ENCODE peak calls at places on chromosome 2, in six cellular contexts. Y is CD4-positive, alpha-beta T cell; F is neural progenitor cell; V is CD4-positive, alpha-beta memory T cell; J is lower lobe of right lung; X is IMR-90. O is an unnamed sample.

GRCh38 chr2:5877360-5877759 is 185.2 kb downstream of the SOX11 start:
- DNase-seq in J (no peak), F (no peak), X (peak), V (no peak), Y (no peak), O (no peak)

GRCh38 chr2:190864375-190864774 is 16.2 kb upstream of the GLS start:
- DNase-seq in V (no peak), F (no peak), J (no peak), Y (no peak), X (peak), O (no peak)

GRCh38 chr2:96527052-96527964 is 9.2 kb upstream of the ARID5A start:
- DNase-seq in J (no peak), F (peak), X (peak), V (peak), Y (no peak), O (peak)

GRCh38 chr2:144402282-144402681 is 117.6 kb downstream of the ZEB2 start:
- DNase-seq in X (peak), Y (no peak), F (no peak), J (peak), V (no peak), O (no peak)

GRCh38 chr2:18440141-18440605 is 120.3 kb downstream of the RDH14 start:
- DNase-seq in X (peak), F (no peak), V (no peak), J (no peak), Y (no peak), O (peak)

GRCh38 chr2:150472122-150472899 is 15.2 kb downstream of the RND3 start:
- DNase-seq in Y (no peak), V (no peak), J (peak), F (no peak), X (peak), O (peak)

GRCh38 chr2:215653344-215654015 is 217.6 kb upstream of the FN1 start:
- DNase-seq in F (no peak), J (no peak), X (peak), V (no peak), Y (no peak), O (no peak)

GRCh38 chr2:85032621-85033020 is 61.7 kb downstream of the KCMF1 start:
- DNase-seq in X (peak), V (no peak), Y (no peak), F (no peak), J (no peak), O (no peak)

GRCh38 chr2:121831841-121832240 is 76.4 kb downstream of the TSN start:
- DNase-seq in X (no peak), F (no peak), Y (no peak), J (no peak), V (no peak), O (no peak)

GRCh38 chr2:135124924-135125886 is 73.1 kb downstream of the RAB3GAP1 start:
- DNase-seq in J (no peak), Y (no peak), F (no peak), X (peak), V (no peak), O (no peak)

GRCh38 chr2:62202019-62202722 is 6.3 kb downstream of the B3GNT2 start:
- DNase-seq in F (no peak), V (no peak), Y (no peak), X (no peak), J (no peak), O (no peak)

GRCh38 chr2:118176601-118177000 is 88.3 kb downstream of the INSIG2 start:
- DNase-seq in X (no peak), F (no peak), J (no peak), V (no peak), Y (no peak), O (no peak)

GRCh38 chr2:134359367-134360081 is 105.7 kb downstream of the MGAT5 start:
- DNase-seq in Y (no peak), X (peak), F (no peak), V (no peak), J (peak), O (no peak)

GRCh38 chr2:86476918-86477317 is 35.7 kb downstream of the KDM3A start:
- DNase-seq in V (no peak), Y (no peak), F (no peak), X (no peak), J (no peak), O (no peak)

GRCh38 chr2:224922142-224922727 is 120.0 kb downstream of the DOCK10 start:
- DNase-seq in F (no peak), Y (no peak), J (no peak), X (peak), V (no peak), O (no peak)

GRCh38 chr2:229996320-229996719 is 72.4 kb downstream of the SLC16A14 start:
- DNase-seq in J (no peak), Y (no peak), F (no peak), V (no peak), X (no peak), O (no peak)

GRCh38 chr2:233173115-233173514 is 78.4 kb upstream of the ATG16L1 start:
- DNase-seq in X (no peak), Y (no peak), J (no peak), F (no peak), V (no peak), O (no peak)

GRCh38 chr2:213316001-213316735 is 31.9 kb downstream of the SPAG16 start:
- DNase-seq in Y (no peak), F (no peak), J (no peak), V (no peak), X (peak), O (no peak)

GRCh38 chr2:233092446-233093438 is 32.6 kb downstream of the INPP5D start:
- DNase-seq in X (no peak), V (no peak), Y (no peak), F (no peak), J (no peak), O (no peak)

GRCh38 chr2:232331071-232331470 is 47.5 kb upstream of the ALPP start:
- DNase-seq in V (no peak), F (no peak), X (no peak), J (peak), Y (no peak), O (peak)

GRCh38 chr2:235300368-235301201 is 193.3 kb upstream of the AGAP1 start:
- DNase-seq in J (peak), Y (no peak), F (no peak), X (peak), V (no peak), O (no peak)

GRCh38 chr2:196944570-196944969 is 18.1 kb upstream of the PGAP1 start:
- DNase-seq in F (peak), V (no peak), X (no peak), J (no peak), Y (no peak), O (no peak)

GRCh38 chr2:38115216-38116012 is 39.5 kb upstream of the CYP1B1 start:
- DNase-seq in J (peak), X (peak), V (peak), F (peak), Y (peak), O (peak)

DNA sequence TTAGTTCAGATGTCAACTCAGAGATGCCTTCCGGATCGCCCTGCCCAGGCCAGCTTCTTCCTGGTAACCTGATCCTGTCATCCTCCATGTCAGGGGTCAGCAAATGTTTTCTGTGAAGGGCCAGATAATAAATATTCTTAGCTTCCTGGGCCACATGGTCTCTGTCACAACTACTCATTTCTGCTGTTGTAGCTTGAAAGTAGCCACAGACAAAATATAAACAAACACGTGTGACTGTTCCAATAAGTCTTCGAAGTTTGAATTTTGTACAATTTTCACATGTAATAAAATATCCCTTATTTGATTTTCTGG is 35.8 kb downstream of the ANXA4 start:
- DNase-seq in X (no peak), Y (no peak), J (no peak), F (no peak), V (no peak), O (no peak)
- H3K27ac ChIP-seq in X (no peak), Y (no peak), J (no peak), F (no peak), V (no peak), O (no peak)

GRCh38 chr2:42979870-42980763 is 187.7 kb upstream of the HAAO start:
- DNase-seq in X (no peak), Y (no peak), J (no peak), F (no peak), V (no peak), O (no peak)

GRCh38 chr2:42978887-42979415 is 186.6 kb upstream of the HAAO start:
- DNase-seq in X (no peak), F (no peak), Y (no peak), V (no peak), J (no peak), O (peak)

GRCh38 chr2:42979416-42979869 is 187.1 kb upstream of the HAAO start:
- DNase-seq in X (no peak), F (no peak), Y (no peak), V (no peak), J (no peak), O (no peak)

GRCh38 chr2:42978175-42978886 is 185.9 kb upstream of the HAAO start:
- DNase-seq in Y (no peak), F (no peak), V (no peak), X (no peak), J (no peak), O (peak)

GRCh38 chr2:42980764-42981416 is 188.5 kb upstream of the HAAO start:
- DNase-seq in V (no peak), F (no peak), X (no peak), J (no peak), Y (no peak), O (no peak)
- H3K27ac ChIP-seq in V (no peak), F (no peak), X (no peak), J (no peak), Y (no peak), O (no peak)

DNA sequence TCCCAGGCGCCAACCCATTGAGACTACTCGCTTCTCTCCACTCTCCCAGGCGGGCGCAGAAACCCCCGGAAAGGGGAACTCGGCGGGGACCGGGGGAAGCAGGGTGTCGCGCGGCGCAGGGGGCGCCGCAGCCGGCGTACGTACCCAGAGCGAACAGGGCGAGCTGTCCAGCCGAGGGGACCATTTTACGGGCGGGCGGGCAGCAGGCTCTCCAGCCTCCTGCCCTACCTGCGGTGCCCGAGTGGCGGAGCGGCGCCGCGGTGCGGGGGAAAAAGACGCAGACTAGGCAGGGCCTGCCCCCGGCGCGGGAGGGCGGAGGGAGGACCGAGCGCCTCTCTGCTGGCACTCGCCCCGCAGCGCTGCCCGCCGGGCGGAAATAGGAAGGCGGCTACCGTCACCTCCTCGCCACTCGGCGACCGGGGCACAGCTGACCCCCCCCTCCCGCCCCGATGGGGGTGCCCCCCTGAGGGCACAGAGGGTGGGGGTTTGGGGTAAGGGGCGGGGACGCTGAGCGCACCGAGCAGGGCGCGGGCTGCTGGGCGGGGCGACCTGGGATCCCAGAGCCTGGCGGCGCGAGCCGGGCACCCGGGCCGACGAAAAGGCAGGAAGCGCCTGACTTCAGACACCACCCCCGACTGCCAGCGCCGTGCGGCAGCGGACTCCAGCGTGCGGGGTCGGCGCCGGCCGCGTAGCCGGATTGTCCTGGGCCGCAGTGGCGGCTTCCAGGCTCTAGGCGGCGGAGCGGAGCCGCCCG is at the start of gene TGFA:
- DNase-seq in V (peak), J (peak), F (peak), X (no peak), Y (peak), O (peak)
- H3K27ac ChIP-seq in V (peak), J (peak), F (no peak), X (no peak), Y (no peak), O (no peak)

GRCh38 chr2:20562540-20563225 is 88.2 kb downstream of the HS1BP3 start:
- DNase-seq in V (no peak), Y (no peak), X (no peak), F (peak), J (no peak), O (no peak)

GRCh38 chr2:20563251-20563650 is 87.6 kb downstream of the HS1BP3 start:
- DNase-seq in F (no peak), X (no peak), J (no peak), V (no peak), Y (no peak), O (peak)

GRCh38 chr2:20560011-20560410 is 90.9 kb downstream of the HS1BP3 start:
- DNase-seq in J (no peak), V (no peak), Y (no peak), X (no peak), F (no peak), O (no peak)

GRCh38 chr2:20560891-20561702 is 89.8 kb downstream of the HS1BP3 start:
- DNase-seq in V (no peak), Y (no peak), F (no peak), J (no peak), X (no peak), O (no peak)

DNA sequence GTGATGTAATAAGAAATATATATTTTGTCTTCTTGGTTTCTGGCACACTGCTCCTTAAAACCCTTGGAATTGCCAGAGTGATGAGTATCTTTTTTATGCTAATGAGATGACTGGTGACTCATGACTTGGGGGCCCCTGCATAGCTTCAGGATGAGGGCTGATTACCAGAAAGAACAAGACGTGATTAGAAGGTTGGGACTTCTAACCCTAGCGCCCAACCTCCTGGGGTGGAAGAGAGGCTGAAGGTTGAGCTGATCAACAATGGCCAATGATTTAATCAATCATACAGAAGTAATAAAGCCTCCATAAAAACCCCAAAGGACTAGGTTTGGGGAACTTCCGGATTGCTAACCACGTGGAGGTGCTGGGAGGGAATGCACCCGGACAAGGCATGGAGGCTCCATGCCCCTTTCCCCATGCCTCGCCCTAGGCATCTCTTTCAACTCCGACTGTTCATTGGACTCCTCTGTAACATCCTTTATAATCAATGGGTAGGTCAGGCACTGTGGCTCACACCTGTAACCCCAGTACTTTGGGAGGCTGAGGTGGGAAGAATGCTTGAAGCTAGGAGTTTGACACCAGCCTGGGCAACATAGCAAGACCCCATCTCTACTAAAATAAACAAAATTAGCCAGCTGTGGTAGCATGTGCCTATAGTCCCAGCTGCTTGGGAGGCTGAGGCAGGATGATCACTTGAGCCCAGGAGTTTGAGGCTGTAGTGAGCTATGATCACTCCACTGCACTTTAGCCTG is 89.0 kb downstream of the HS1BP3 start:
- DNase-seq in F (no peak), V (no peak), J (no peak), Y (no peak), X (peak), O (no peak)
- H3K27ac ChIP-seq in F (no peak), V (no peak), J (no peak), Y (no peak), X (no peak), O (no peak)

GRCh38 chr2:39409697-39410389 is 27.2 kb downstream of the MAP4K3 start:
- DNase-seq in X (peak), Y (no peak), V (no peak), F (no peak), J (no peak), O (no peak)
- H3K27ac ChIP-seq in X (peak), Y (no peak), V (no peak), F (no peak), J (no peak), O (no peak)